ENCODE peak calls at places on chromosomes 13 and 19, in seven cellular contexts. U is AG04450; M is NCI-H1105; N is Calu3; Z is CD8-positive, alpha-beta T cell; S is ureter; A is esophagus muscularis mucosa. F is an unnamed sample.

GRCh38 chr13:108948269-108948671 is 318.9 kb downstream of the MYO16 start:
- DNase-seq in Z (no peak), N (no peak), U (no peak), S (no peak), A (no peak), M (no peak), F (no peak)

GRCh38 chr13:111123221-111123620 is 8.1 kb downstream of the ARHGEF7 start:
- DNase-seq in N (no peak), A (no peak), M (no peak), U (no peak), S (no peak), Z (no peak), F (no peak)

GRCh38 chr19:46732172-46732938 is 13.5 kb upstream of the FKRP start:
- DNase-seq in N (no peak), A (no peak), Z (no peak), U (no peak), S (no peak), M (no peak), F (no peak)

GRCh38 chr19:1266818-1267440 is 2.2 kb upstream of the CIRBP start:
- DNase-seq in N (peak; percentile 80), U (no peak), M (peak; percentile 33), Z (peak; percentile 75), A (no peak), S (peak; percentile 82), F (peak; percentile 84)

GRCh38 chr13:38702609-38703008 is 15.7 kb downstream of the FREM2 start:
- DNase-seq in S (no peak), Z (no peak), A (no peak), U (no peak), N (no peak), M (no peak), F (no peak)

GRCh38 chr19:18194554-18195238 is 1.7 kb downstream of the MPV17L2 start:
- DNase-seq in A (no peak), Z (peak; percentile 37), S (no peak), U (no peak), M (no peak), N (no peak), F (no peak)

GRCh38 chr13:101139076-101139475 is 277.2 kb downstream of the NALCN start:
- DNase-seq in S (no peak), U (no peak), A (no peak), N (no peak), M (no peak), Z (no peak), F (no peak)

GRCh38 chr13:51006067-51006800 is 96.6 kb downstream of the RNASEH2B start:
- DNase-seq in A (peak; percentile 92), S (no peak), U (no peak), M (no peak), N (no peak), Z (no peak), F (no peak)

GRCh38 chr19:30391554-30392551 is 19.7 kb downstream of the ZNF536 start:
- DNase-seq in N (no peak), Z (no peak), M (no peak), U (no peak), S (no peak), A (peak; percentile 77), F (no peak)

GRCh38 chr13:40961224-40961623 is 57.9 kb downstream of the ELF1 start:
- DNase-seq in Z (no peak), S (no peak), A (no peak), N (no peak), U (no peak), M (no peak), F (no peak)

GRCh38 chr13:30373727-30374126 is 48.6 kb upstream of the UBE2L5 start:
- DNase-seq in S (no peak), Z (peak; percentile 26), U (no peak), M (no peak), A (no peak), N (no peak), F (no peak)

GRCh38 chr19:42291437-42291815 is 10.5 kb upstream of the PRR19 start:
- DNase-seq in A (no peak), U (no peak), M (no peak), N (no peak), S (no peak), Z (no peak), F (no peak)

GRCh38 chr19:17020823-17021222 is 5.8 kb downstream of the CPAMD8 start:
- DNase-seq in M (no peak), S (no peak), A (no peak), U (no peak), N (no peak), Z (no peak), F (no peak)